ENCODE peak calls at places on chromosomes 16 and 17, in ten cellular contexts. One of them, this sample, is unnamed.

GRCh38 chr17:28749516-28750177 is 5.8 kb downstream of the TRAF4 start:
- DNase-seq in AML-193: no peak
- DNase-seq in fibroblast of pulmonary artery: no peak
- DNase-seq in stimulated activated CD4-positive, alpha-beta T cell treated with anti-CD3 and anti-CD28 coated beads, Interleukin-4, amount 100 ng/mL, for 1 hour: no peak
- DNase-seq in mesothelial cell of epicardium: no peak
- DNase-seq in foreskin keratinocyte: no peak
- DNase-seq in uterus: no peak
- DNase-seq in neural crest cell: no peak
- DNase-seq in cardiac fibroblast: no peak
- DNase-seq in NCI-H1436: no peak
- DNase-seq in this sample: no peak

GRCh38 chr16:82694239-82694874 is 67.6 kb downstream of the CDH13 start:
- DNase-seq in uterus: no peak
- DNase-seq in stimulated activated CD4-positive, alpha-beta T cell treated with anti-CD3 and anti-CD28 coated beads, Interleukin-4, amount 100 ng/mL, for 1 hour: no peak
- DNase-seq in mesothelial cell of epicardium: no peak
- DNase-seq in AML-193: no peak
- DNase-seq in neural crest cell: no peak
- DNase-seq in fibroblast of pulmonary artery: peak
- DNase-seq in NCI-H1436: no peak
- DNase-seq in foreskin keratinocyte: no peak
- DNase-seq in cardiac fibroblast: peak
- DNase-seq in this sample: no peak

GRCh38 chr16:27486344-27486743 is 63.4 kb downstream of the GTF3C1 start:
- DNase-seq in fibroblast of pulmonary artery: no peak
- DNase-seq in mesothelial cell of epicardium: no peak
- DNase-seq in cardiac fibroblast: no peak
- DNase-seq in foreskin keratinocyte: no peak
- DNase-seq in NCI-H1436: no peak
- DNase-seq in stimulated activated CD4-positive, alpha-beta T cell treated with anti-CD3 and anti-CD28 coated beads, Interleukin-4, amount 100 ng/mL, for 1 hour: no peak
- DNase-seq in neural crest cell: no peak
- DNase-seq in uterus: no peak
- DNase-seq in AML-193: no peak
- DNase-seq in this sample: no peak

GRCh38 chr16:1724491-1724890 is 18.5 kb downstream of the MAPK8IP3 start:
- DNase-seq in fibroblast of pulmonary artery: no peak
- DNase-seq in uterus: no peak
- DNase-seq in mesothelial cell of epicardium: no peak
- DNase-seq in cardiac fibroblast: no peak
- DNase-seq in NCI-H1436: no peak
- DNase-seq in neural crest cell: no peak
- DNase-seq in AML-193: no peak
- DNase-seq in stimulated activated CD4-positive, alpha-beta T cell treated with anti-CD3 and anti-CD28 coated beads, Interleukin-4, amount 100 ng/mL, for 1 hour: no peak
- DNase-seq in foreskin keratinocyte: no peak
- DNase-seq in this sample: no peak

GRCh38 chr16:31401436-31401835 is 8.3 kb downstream of the ITGAD start:
- DNase-seq in uterus: no peak
- DNase-seq in AML-193: no peak
- DNase-seq in fibroblast of pulmonary artery: no peak
- DNase-seq in NCI-H1436: no peak
- DNase-seq in foreskin keratinocyte: no peak
- DNase-seq in cardiac fibroblast: no peak
- DNase-seq in mesothelial cell of epicardium: no peak
- DNase-seq in stimulated activated CD4-positive, alpha-beta T cell treated with anti-CD3 and anti-CD28 coated beads, Interleukin-4, amount 100 ng/mL, for 1 hour: no peak
- DNase-seq in neural crest cell: no peak
- DNase-seq in this sample: no peak

GRCh38 chr17:46822388-46822921 is 4.0 kb upstream of the WNT3 start:
- DNase-seq in cardiac fibroblast: no peak
- DNase-seq in uterus: no peak
- DNase-seq in AML-193: no peak
- DNase-seq in fibroblast of pulmonary artery: no peak
- DNase-seq in neural crest cell: no peak
- DNase-seq in foreskin keratinocyte: no peak
- DNase-seq in mesothelial cell of epicardium: no peak
- DNase-seq in NCI-H1436: no peak
- DNase-seq in stimulated activated CD4-positive, alpha-beta T cell treated with anti-CD3 and anti-CD28 coated beads, Interleukin-4, amount 100 ng/mL, for 1 hour: peak
- DNase-seq in this sample: no peak

GRCh38 chr17:41593306-41594095 is 6.8 kb upstream of the KRT14 start:
- DNase-seq in NCI-H1436: no peak
- DNase-seq in stimulated activated CD4-positive, alpha-beta T cell treated with anti-CD3 and anti-CD28 coated beads, Interleukin-4, amount 100 ng/mL, for 1 hour: no peak
- DNase-seq in uterus: no peak
- DNase-seq in foreskin keratinocyte: no peak
- DNase-seq in neural crest cell: no peak
- DNase-seq in mesothelial cell of epicardium: no peak
- DNase-seq in cardiac fibroblast: no peak
- DNase-seq in AML-193: no peak
- DNase-seq in fibroblast of pulmonary artery: no peak
- DNase-seq in this sample: no peak

GRCh38 chr17:60170835-60171752 is 21.3 kb downstream of the CA4 start:
- DNase-seq in AML-193: no peak
- DNase-seq in stimulated activated CD4-positive, alpha-beta T cell treated with anti-CD3 and anti-CD28 coated beads, Interleukin-4, amount 100 ng/mL, for 1 hour: no peak
- DNase-seq in uterus: no peak
- DNase-seq in foreskin keratinocyte: no peak
- DNase-seq in NCI-H1436: no peak
- DNase-seq in neural crest cell: no peak
- DNase-seq in mesothelial cell of epicardium: peak
- DNase-seq in fibroblast of pulmonary artery: no peak
- DNase-seq in cardiac fibroblast: no peak
- DNase-seq in this sample: no peak

GRCh38 chr17:64186171-64187092 is 56.5 kb upstream of the ERN1 start:
- DNase-seq in uterus: no peak
- DNase-seq in NCI-H1436: no peak
- DNase-seq in AML-193: no peak
- DNase-seq in fibroblast of pulmonary artery: no peak
- DNase-seq in cardiac fibroblast: no peak
- DNase-seq in neural crest cell: no peak
- DNase-seq in mesothelial cell of epicardium: no peak
- DNase-seq in foreskin keratinocyte: no peak
- DNase-seq in stimulated activated CD4-positive, alpha-beta T cell treated with anti-CD3 and anti-CD28 coated beads, Interleukin-4, amount 100 ng/mL, for 1 hour: no peak
- DNase-seq in this sample: no peak

GRCh38 chr16:65333298-65333697 is 211.4 kb upstream of the CDH11 start:
- DNase-seq in fibroblast of pulmonary artery: peak
- DNase-seq in uterus: no peak
- DNase-seq in cardiac fibroblast: no peak
- DNase-seq in neural crest cell: no peak
- DNase-seq in mesothelial cell of epicardium: no peak
- DNase-seq in AML-193: no peak
- DNase-seq in foreskin keratinocyte: no peak
- DNase-seq in NCI-H1436: no peak
- DNase-seq in stimulated activated CD4-positive, alpha-beta T cell treated with anti-CD3 and anti-CD28 coated beads, Interleukin-4, amount 100 ng/mL, for 1 hour: no peak
- DNase-seq in this sample: no peak